ENCODE peak calls at places on chromosomes 7 and 10, in eight cellular contexts. One of them, this sample, is unnamed.
A peak's percentile ranks its signal among the peaks of the same experiment; 100 is the strongest.

GRCh38 chr10:131452926-131453771 is 141.6 kb upstream of the TCERG1L start:
- DNase-seq in GM23338: peak; percentile 62
- DNase-seq in DMS53: no peak
- DNase-seq in NCI-H1694 treated with DMSO at 0.1 percent for 48 hours: no peak
- DNase-seq in EL: no peak
- DNase-seq in activated CD4-positive, alpha-beta T cell treated with anti-CD3 and anti-CD28 coated beads, Interleukin-2, amount 10 ng/mL, durations not matched to agents 7 days and 5 days: no peak
- DNase-seq in bronchial epithelial cell: no peak
- DNase-seq in activated CD8-positive, alpha-beta memory T cell treated with anti-CD3 and anti-CD28 coated beads for 1 hour: no peak
- DNase-seq in this sample: no peak

GRCh38 chr10:100353770-100354485 is 6.9 kb downstream of the SCD start:
- DNase-seq in DMS53: no peak
- DNase-seq in activated CD8-positive, alpha-beta memory T cell treated with anti-CD3 and anti-CD28 coated beads for 1 hour: no peak
- DNase-seq in NCI-H1694 treated with DMSO at 0.1 percent for 48 hours: no peak
- DNase-seq in activated CD4-positive, alpha-beta T cell treated with anti-CD3 and anti-CD28 coated beads, Interleukin-2, amount 10 ng/mL, durations not matched to agents 7 days and 5 days: no peak
- DNase-seq in EL: no peak
- DNase-seq in GM23338: no peak
- DNase-seq in bronchial epithelial cell: no peak
- DNase-seq in this sample: no peak

GRCh38 chr7:142298009-142298408 is 40.2 kb upstream of the PRSS58 start:
- DNase-seq in NCI-H1694 treated with DMSO at 0.1 percent for 48 hours: no peak
- DNase-seq in EL: peak; percentile 23
- DNase-seq in bronchial epithelial cell: peak; percentile 30
- DNase-seq in activated CD8-positive, alpha-beta memory T cell treated with anti-CD3 and anti-CD28 coated beads for 1 hour: no peak
- DNase-seq in GM23338: peak; percentile 88
- DNase-seq in DMS53: peak; percentile 38
- DNase-seq in activated CD4-positive, alpha-beta T cell treated with anti-CD3 and anti-CD28 coated beads, Interleukin-2, amount 10 ng/mL, durations not matched to agents 7 days and 5 days: no peak
- DNase-seq in this sample: no peak

GRCh38 chr7:43869898-43870240 is 552 bp upstream of the MRPS24 start:
- DNase-seq in GM23338: peak; percentile 16
- DNase-seq in activated CD8-positive, alpha-beta memory T cell treated with anti-CD3 and anti-CD28 coated beads for 1 hour: no peak
- DNase-seq in DMS53: peak; percentile 60
- DNase-seq in activated CD4-positive, alpha-beta T cell treated with anti-CD3 and anti-CD28 coated beads, Interleukin-2, amount 10 ng/mL, durations not matched to agents 7 days and 5 days: no peak
- DNase-seq in NCI-H1694 treated with DMSO at 0.1 percent for 48 hours: no peak
- DNase-seq in EL: peak; percentile 98
- DNase-seq in bronchial epithelial cell: peak; percentile 89
- DNase-seq in this sample: peak; percentile 41

GRCh38 chr7:12638851-12639467 is 48.5 kb upstream of the ARL4A start:
- DNase-seq in activated CD4-positive, alpha-beta T cell treated with anti-CD3 and anti-CD28 coated beads, Interleukin-2, amount 10 ng/mL, durations not matched to agents 7 days and 5 days: no peak
- DNase-seq in NCI-H1694 treated with DMSO at 0.1 percent for 48 hours: peak; percentile 58
- DNase-seq in EL: peak; percentile 53
- DNase-seq in activated CD8-positive, alpha-beta memory T cell treated with anti-CD3 and anti-CD28 coated beads for 1 hour: no peak
- DNase-seq in bronchial epithelial cell: peak; percentile 56
- DNase-seq in DMS53: peak; percentile 78
- DNase-seq in GM23338: peak; percentile 60
- DNase-seq in this sample: no peak

GRCh38 chr10:6348091-6348862 is 145.5 kb downstream of the PFKFB3 start:
- DNase-seq in EL: peak; percentile 24
- DNase-seq in bronchial epithelial cell: no peak
- DNase-seq in DMS53: no peak
- DNase-seq in NCI-H1694 treated with DMSO at 0.1 percent for 48 hours: no peak
- DNase-seq in activated CD4-positive, alpha-beta T cell treated with anti-CD3 and anti-CD28 coated beads, Interleukin-2, amount 10 ng/mL, durations not matched to agents 7 days and 5 days: peak; percentile 92
- DNase-seq in activated CD8-positive, alpha-beta memory T cell treated with anti-CD3 and anti-CD28 coated beads for 1 hour: peak; percentile 74
- DNase-seq in GM23338: no peak
- DNase-seq in this sample: no peak

GRCh38 chr10:60450291-60450690 is 60.6 kb upstream of the ANK3 start:
- DNase-seq in EL: no peak
- DNase-seq in GM23338: no peak
- DNase-seq in activated CD4-positive, alpha-beta T cell treated with anti-CD3 and anti-CD28 coated beads, Interleukin-2, amount 10 ng/mL, durations not matched to agents 7 days and 5 days: no peak
- DNase-seq in DMS53: no peak
- DNase-seq in NCI-H1694 treated with DMSO at 0.1 percent for 48 hours: no peak
- DNase-seq in bronchial epithelial cell: no peak
- DNase-seq in activated CD8-positive, alpha-beta memory T cell treated with anti-CD3 and anti-CD28 coated beads for 1 hour: no peak
- DNase-seq in this sample: no peak

GRCh38 chr10:100731603-100732596 is 13.5 kb upstream of the PAX2 start:
- DNase-seq in bronchial epithelial cell: no peak
- DNase-seq in NCI-H1694 treated with DMSO at 0.1 percent for 48 hours: no peak
- DNase-seq in activated CD4-positive, alpha-beta T cell treated with anti-CD3 and anti-CD28 coated beads, Interleukin-2, amount 10 ng/mL, durations not matched to agents 7 days and 5 days: no peak
- DNase-seq in GM23338: peak; percentile 71
- DNase-seq in DMS53: no peak
- DNase-seq in activated CD8-positive, alpha-beta memory T cell treated with anti-CD3 and anti-CD28 coated beads for 1 hour: no peak
- DNase-seq in EL: no peak
- DNase-seq in this sample: no peak

GRCh38 chr10:97903128-97904025 is 53.7 kb downstream of the GOLGA7B start:
- DNase-seq in NCI-H1694 treated with DMSO at 0.1 percent for 48 hours: peak; percentile 95
- DNase-seq in GM23338: no peak
- DNase-seq in DMS53: no peak
- DNase-seq in bronchial epithelial cell: no peak
- DNase-seq in activated CD8-positive, alpha-beta memory T cell treated with anti-CD3 and anti-CD28 coated beads for 1 hour: no peak
- DNase-seq in activated CD4-positive, alpha-beta T cell treated with anti-CD3 and anti-CD28 coated beads, Interleukin-2, amount 10 ng/mL, durations not matched to agents 7 days and 5 days: no peak
- DNase-seq in EL: no peak
- DNase-seq in this sample: no peak

GRCh38 chr10:119483839-119484238 is 58.7 kb downstream of the RGS10 start:
- DNase-seq in bronchial epithelial cell: no peak
- DNase-seq in activated CD8-positive, alpha-beta memory T cell treated with anti-CD3 and anti-CD28 coated beads for 1 hour: no peak
- DNase-seq in activated CD4-positive, alpha-beta T cell treated with anti-CD3 and anti-CD28 coated beads, Interleukin-2, amount 10 ng/mL, durations not matched to agents 7 days and 5 days: no peak
- DNase-seq in NCI-H1694 treated with DMSO at 0.1 percent for 48 hours: no peak
- DNase-seq in DMS53: no peak
- DNase-seq in EL: no peak
- DNase-seq in GM23338: no peak
- DNase-seq in this sample: no peak

GRCh38 chr7:44665531-44666213 is 59.2 kb downstream of the OGDH start:
- DNase-seq in NCI-H1694 treated with DMSO at 0.1 percent for 48 hours: no peak
- DNase-seq in GM23338: no peak
- DNase-seq in bronchial epithelial cell: peak; percentile 55
- DNase-seq in DMS53: no peak
- DNase-seq in activated CD4-positive, alpha-beta T cell treated with anti-CD3 and anti-CD28 coated beads, Interleukin-2, amount 10 ng/mL, durations not matched to agents 7 days and 5 days: no peak
- DNase-seq in EL: peak; percentile 24
- DNase-seq in activated CD8-positive, alpha-beta memory T cell treated with anti-CD3 and anti-CD28 coated beads for 1 hour: no peak
- DNase-seq in this sample: no peak

GRCh38 chr10:124338276-124338915 is 80.3 kb downstream of the OAT start:
- DNase-seq in activated CD4-positive, alpha-beta T cell treated with anti-CD3 and anti-CD28 coated beads, Interleukin-2, amount 10 ng/mL, durations not matched to agents 7 days and 5 days: no peak
- DNase-seq in bronchial epithelial cell: no peak
- DNase-seq in NCI-H1694 treated with DMSO at 0.1 percent for 48 hours: no peak
- DNase-seq in EL: no peak
- DNase-seq in DMS53: peak; percentile 21
- DNase-seq in GM23338: no peak
- DNase-seq in activated CD8-positive, alpha-beta memory T cell treated with anti-CD3 and anti-CD28 coated beads for 1 hour: no peak
- DNase-seq in this sample: no peak

GRCh38 chr10:75283150-75284096 is 47.7 kb upstream of the COMTD1 start:
- DNase-seq in GM23338: peak; percentile 70
- DNase-seq in NCI-H1694 treated with DMSO at 0.1 percent for 48 hours: peak; percentile 62
- DNase-seq in EL: peak; percentile 33
- DNase-seq in bronchial epithelial cell: no peak
- DNase-seq in DMS53: no peak
- DNase-seq in activated CD8-positive, alpha-beta memory T cell treated with anti-CD3 and anti-CD28 coated beads for 1 hour: no peak
- DNase-seq in activated CD4-positive, alpha-beta T cell treated with anti-CD3 and anti-CD28 coated beads, Interleukin-2, amount 10 ng/mL, durations not matched to agents 7 days and 5 days: no peak
- DNase-seq in this sample: no peak

GRCh38 chr7:158286210-158286609 is 301.4 kb downstream of the PTPRN2 start:
- DNase-seq in GM23338: no peak
- DNase-seq in EL: no peak
- DNase-seq in bronchial epithelial cell: no peak
- DNase-seq in DMS53: no peak
- DNase-seq in activated CD4-positive, alpha-beta T cell treated with anti-CD3 and anti-CD28 coated beads, Interleukin-2, amount 10 ng/mL, durations not matched to agents 7 days and 5 days: no peak
- DNase-seq in NCI-H1694 treated with DMSO at 0.1 percent for 48 hours: no peak
- DNase-seq in activated CD8-positive, alpha-beta memory T cell treated with anti-CD3 and anti-CD28 coated beads for 1 hour: no peak
- DNase-seq in this sample: no peak

GRCh38 chr7:18553585-18554055 is 58.1 kb downstream of the HDAC9 start:
- DNase-seq in NCI-H1694 treated with DMSO at 0.1 percent for 48 hours: no peak
- DNase-seq in DMS53: no peak
- DNase-seq in activated CD4-positive, alpha-beta T cell treated with anti-CD3 and anti-CD28 coated beads, Interleukin-2, amount 10 ng/mL, durations not matched to agents 7 days and 5 days: no peak
- DNase-seq in bronchial epithelial cell: no peak
- DNase-seq in EL: no peak
- DNase-seq in GM23338: no peak
- DNase-seq in activated CD8-positive, alpha-beta memory T cell treated with anti-CD3 and anti-CD28 coated beads for 1 hour: no peak
- DNase-seq in this sample: no peak

GRCh38 chr10:86642021-86642420 is 12.3 kb upstream of the OPN4 start:
- DNase-seq in DMS53: no peak
- DNase-seq in NCI-H1694 treated with DMSO at 0.1 percent for 48 hours: no peak
- DNase-seq in activated CD4-positive, alpha-beta T cell treated with anti-CD3 and anti-CD28 coated beads, Interleukin-2, amount 10 ng/mL, durations not matched to agents 7 days and 5 days: no peak
- DNase-seq in EL: no peak
- DNase-seq in activated CD8-positive, alpha-beta memory T cell treated with anti-CD3 and anti-CD28 coated beads for 1 hour: no peak
- DNase-seq in GM23338: no peak
- DNase-seq in bronchial epithelial cell: no peak
- DNase-seq in this sample: no peak

GRCh38 chr7:71239517-71239916 is 107.6 kb downstream of the GALNT17 start:
- DNase-seq in activated CD4-positive, alpha-beta T cell treated with anti-CD3 and anti-CD28 coated beads, Interleukin-2, amount 10 ng/mL, durations not matched to agents 7 days and 5 days: no peak
- DNase-seq in EL: no peak
- DNase-seq in NCI-H1694 treated with DMSO at 0.1 percent for 48 hours: peak; percentile 21
- DNase-seq in GM23338: no peak
- DNase-seq in bronchial epithelial cell: no peak
- DNase-seq in activated CD8-positive, alpha-beta memory T cell treated with anti-CD3 and anti-CD28 coated beads for 1 hour: no peak
- DNase-seq in DMS53: no peak
- DNase-seq in this sample: no peak

GRCh38 chr7:11623093-11623678 is 208.8 kb downstream of the THSD7A start:
- DNase-seq in NCI-H1694 treated with DMSO at 0.1 percent for 48 hours: no peak
- DNase-seq in activated CD8-positive, alpha-beta memory T cell treated with anti-CD3 and anti-CD28 coated beads for 1 hour: no peak
- DNase-seq in activated CD4-positive, alpha-beta T cell treated with anti-CD3 and anti-CD28 coated beads, Interleukin-2, amount 10 ng/mL, durations not matched to agents 7 days and 5 days: no peak
- DNase-seq in DMS53: peak; percentile 33
- DNase-seq in EL: no peak
- DNase-seq in GM23338: no peak
- DNase-seq in bronchial epithelial cell: peak; percentile 18
- DNase-seq in this sample: no peak

GRCh38 chr10:77649333-77650331 is 12.0 kb upstream of the KCNMA1 start:
- DNase-seq in EL: no peak
- DNase-seq in GM23338: peak; percentile 34
- DNase-seq in bronchial epithelial cell: no peak
- DNase-seq in NCI-H1694 treated with DMSO at 0.1 percent for 48 hours: no peak
- DNase-seq in activated CD4-positive, alpha-beta T cell treated with anti-CD3 and anti-CD28 coated beads, Interleukin-2, amount 10 ng/mL, durations not matched to agents 7 days and 5 days: no peak
- DNase-seq in DMS53: no peak
- DNase-seq in activated CD8-positive, alpha-beta memory T cell treated with anti-CD3 and anti-CD28 coated beads for 1 hour: no peak
- DNase-seq in this sample: no peak

GRCh38 chr7:45241339-45242109 is 83.9 kb downstream of the RAMP3 start:
- DNase-seq in NCI-H1694 treated with DMSO at 0.1 percent for 48 hours: no peak
- DNase-seq in activated CD4-positive, alpha-beta T cell treated with anti-CD3 and anti-CD28 coated beads, Interleukin-2, amount 10 ng/mL, durations not matched to agents 7 days and 5 days: no peak
- DNase-seq in EL: no peak
- DNase-seq in bronchial epithelial cell: peak; percentile 16
- DNase-seq in GM23338: no peak
- DNase-seq in DMS53: no peak
- DNase-seq in activated CD8-positive, alpha-beta memory T cell treated with anti-CD3 and anti-CD28 coated beads for 1 hour: no peak
- DNase-seq in this sample: no peak

GRCh38 chr7:76217942-76218566 is 16.4 kb downstream of the SRRM3 start:
- DNase-seq in DMS53: no peak
- DNase-seq in NCI-H1694 treated with DMSO at 0.1 percent for 48 hours: no peak
- DNase-seq in bronchial epithelial cell: no peak
- DNase-seq in activated CD8-positive, alpha-beta memory T cell treated with anti-CD3 and anti-CD28 coated beads for 1 hour: no peak
- DNase-seq in activated CD4-positive, alpha-beta T cell treated with anti-CD3 and anti-CD28 coated beads, Interleukin-2, amount 10 ng/mL, durations not matched to agents 7 days and 5 days: no peak
- DNase-seq in EL: no peak
- DNase-seq in GM23338: no peak
- DNase-seq in this sample: no peak

GRCh38 chr10:52820316-52820715 is 47.7 kb upstream of the MBL2 start:
- DNase-seq in DMS53: no peak
- DNase-seq in GM23338: no peak
- DNase-seq in activated CD8-positive, alpha-beta memory T cell treated with anti-CD3 and anti-CD28 coated beads for 1 hour: no peak
- DNase-seq in activated CD4-positive, alpha-beta T cell treated with anti-CD3 and anti-CD28 coated beads, Interleukin-2, amount 10 ng/mL, durations not matched to agents 7 days and 5 days: no peak
- DNase-seq in NCI-H1694 treated with DMSO at 0.1 percent for 48 hours: no peak
- DNase-seq in EL: no peak
- DNase-seq in bronchial epithelial cell: no peak
- DNase-seq in this sample: no peak

GRCh38 chr10:130171196-130171595 is 35.0 kb downstream of the GLRX3 start:
- DNase-seq in NCI-H1694 treated with DMSO at 0.1 percent for 48 hours: no peak
- DNase-seq in activated CD4-positive, alpha-beta T cell treated with anti-CD3 and anti-CD28 coated beads, Interleukin-2, amount 10 ng/mL, durations not matched to agents 7 days and 5 days: peak; percentile 74
- DNase-seq in EL: no peak
- DNase-seq in activated CD8-positive, alpha-beta memory T cell treated with anti-CD3 and anti-CD28 coated beads for 1 hour: no peak
- DNase-seq in GM23338: no peak
- DNase-seq in DMS53: no peak
- DNase-seq in bronchial epithelial cell: no peak
- DNase-seq in this sample: no peak

GRCh38 chr7:42913591-42913990 is 1.7 kb upstream of the C7orf25 start:
- DNase-seq in activated CD8-positive, alpha-beta memory T cell treated with anti-CD3 and anti-CD28 coated beads for 1 hour: no peak
- DNase-seq in DMS53: no peak
- DNase-seq in GM23338: no peak
- DNase-seq in activated CD4-positive, alpha-beta T cell treated with anti-CD3 and anti-CD28 coated beads, Interleukin-2, amount 10 ng/mL, durations not matched to agents 7 days and 5 days: peak; percentile 8
- DNase-seq in bronchial epithelial cell: no peak
- DNase-seq in EL: no peak
- DNase-seq in NCI-H1694 treated with DMSO at 0.1 percent for 48 hours: no peak
- DNase-seq in this sample: no peak

GRCh38 chr7:68185641-68186040 is 1189.0 kb downstream of the TYW1 start:
- DNase-seq in EL: no peak
- DNase-seq in activated CD4-positive, alpha-beta T cell treated with anti-CD3 and anti-CD28 coated beads, Interleukin-2, amount 10 ng/mL, durations not matched to agents 7 days and 5 days: no peak
- DNase-seq in GM23338: no peak
- DNase-seq in activated CD8-positive, alpha-beta memory T cell treated with anti-CD3 and anti-CD28 coated beads for 1 hour: no peak
- DNase-seq in NCI-H1694 treated with DMSO at 0.1 percent for 48 hours: no peak
- DNase-seq in DMS53: no peak
- DNase-seq in bronchial epithelial cell: no peak
- DNase-seq in this sample: no peak

GRCh38 chr10:80266513-80266863 is 23.0 kb downstream of the MAT1A start:
- DNase-seq in bronchial epithelial cell: no peak
- DNase-seq in activated CD4-positive, alpha-beta T cell treated with anti-CD3 and anti-CD28 coated beads, Interleukin-2, amount 10 ng/mL, durations not matched to agents 7 days and 5 days: no peak
- DNase-seq in NCI-H1694 treated with DMSO at 0.1 percent for 48 hours: no peak
- DNase-seq in GM23338: no peak
- DNase-seq in activated CD8-positive, alpha-beta memory T cell treated with anti-CD3 and anti-CD28 coated beads for 1 hour: no peak
- DNase-seq in DMS53: no peak
- DNase-seq in EL: no peak
- DNase-seq in this sample: no peak

GRCh38 chr7:130352335-130353074 is 7.9 kb downstream of the CPA5 start:
- DNase-seq in activated CD8-positive, alpha-beta memory T cell treated with anti-CD3 and anti-CD28 coated beads for 1 hour: no peak
- DNase-seq in NCI-H1694 treated with DMSO at 0.1 percent for 48 hours: no peak
- DNase-seq in bronchial epithelial cell: peak; percentile 65
- DNase-seq in DMS53: peak; percentile 84
- DNase-seq in EL: peak; percentile 70
- DNase-seq in GM23338: no peak
- DNase-seq in activated CD4-positive, alpha-beta T cell treated with anti-CD3 and anti-CD28 coated beads, Interleukin-2, amount 10 ng/mL, durations not matched to agents 7 days and 5 days: no peak
- DNase-seq in this sample: no peak

GRCh38 chr7:132158841-132159240 is 417.4 kb downstream of the PLXNA4 start:
- DNase-seq in activated CD8-positive, alpha-beta memory T cell treated with anti-CD3 and anti-CD28 coated beads for 1 hour: no peak
- DNase-seq in NCI-H1694 treated with DMSO at 0.1 percent for 48 hours: no peak
- DNase-seq in DMS53: no peak
- DNase-seq in EL: no peak
- DNase-seq in GM23338: no peak
- DNase-seq in activated CD4-positive, alpha-beta T cell treated with anti-CD3 and anti-CD28 coated beads, Interleukin-2, amount 10 ng/mL, durations not matched to agents 7 days and 5 days: no peak
- DNase-seq in bronchial epithelial cell: no peak
- DNase-seq in this sample: no peak

GRCh38 chr10:133089461-133089800 is 1.7 kb downstream of the ADGRA1 start:
- DNase-seq in GM23338: no peak
- DNase-seq in activated CD4-positive, alpha-beta T cell treated with anti-CD3 and anti-CD28 coated beads, Interleukin-2, amount 10 ng/mL, durations not matched to agents 7 days and 5 days: no peak
- DNase-seq in NCI-H1694 treated with DMSO at 0.1 percent for 48 hours: no peak
- DNase-seq in activated CD8-positive, alpha-beta memory T cell treated with anti-CD3 and anti-CD28 coated beads for 1 hour: no peak
- DNase-seq in DMS53: no peak
- DNase-seq in bronchial epithelial cell: no peak
- DNase-seq in EL: no peak
- DNase-seq in this sample: no peak

GRCh38 chr7:155509725-155510551 is 36.4 kb downstream of the CNPY1 start:
- DNase-seq in NCI-H1694 treated with DMSO at 0.1 percent for 48 hours: no peak
- DNase-seq in DMS53: no peak
- DNase-seq in bronchial epithelial cell: no peak
- DNase-seq in GM23338: peak; percentile 91
- DNase-seq in EL: no peak
- DNase-seq in activated CD4-positive, alpha-beta T cell treated with anti-CD3 and anti-CD28 coated beads, Interleukin-2, amount 10 ng/mL, durations not matched to agents 7 days and 5 days: no peak
- DNase-seq in activated CD8-positive, alpha-beta memory T cell treated with anti-CD3 and anti-CD28 coated beads for 1 hour: no peak
- DNase-seq in this sample: no peak

GRCh38 chr7:55570218-55570873 is 2.0 kb downstream of the VOPP1 start:
- DNase-seq in NCI-H1694 treated with DMSO at 0.1 percent for 48 hours: no peak
- DNase-seq in activated CD4-positive, alpha-beta T cell treated with anti-CD3 and anti-CD28 coated beads, Interleukin-2, amount 10 ng/mL, durations not matched to agents 7 days and 5 days: no peak
- DNase-seq in EL: peak; percentile 46
- DNase-seq in bronchial epithelial cell: no peak
- DNase-seq in DMS53: no peak
- DNase-seq in GM23338: no peak
- DNase-seq in activated CD8-positive, alpha-beta memory T cell treated with anti-CD3 and anti-CD28 coated beads for 1 hour: no peak
- DNase-seq in this sample: no peak

GRCh38 chr10:69491611-69492010 is 40.3 kb downstream of the TSPAN15 start:
- DNase-seq in activated CD8-positive, alpha-beta memory T cell treated with anti-CD3 and anti-CD28 coated beads for 1 hour: no peak
- DNase-seq in bronchial epithelial cell: no peak
- DNase-seq in GM23338: no peak
- DNase-seq in NCI-H1694 treated with DMSO at 0.1 percent for 48 hours: no peak
- DNase-seq in DMS53: no peak
- DNase-seq in EL: no peak
- DNase-seq in activated CD4-positive, alpha-beta T cell treated with anti-CD3 and anti-CD28 coated beads, Interleukin-2, amount 10 ng/mL, durations not matched to agents 7 days and 5 days: no peak
- DNase-seq in this sample: no peak

GRCh38 chr10:109838592-109839244 is 84.6 kb downstream of the XPNPEP1 start:
- DNase-seq in DMS53: peak; percentile 40
- DNase-seq in GM23338: peak; percentile 36
- DNase-seq in activated CD8-positive, alpha-beta memory T cell treated with anti-CD3 and anti-CD28 coated beads for 1 hour: no peak
- DNase-seq in activated CD4-positive, alpha-beta T cell treated with anti-CD3 and anti-CD28 coated beads, Interleukin-2, amount 10 ng/mL, durations not matched to agents 7 days and 5 days: no peak
- DNase-seq in NCI-H1694 treated with DMSO at 0.1 percent for 48 hours: no peak
- DNase-seq in EL: no peak
- DNase-seq in bronchial epithelial cell: no peak
- DNase-seq in this sample: no peak

GRCh38 chr7:108261560-108262255 is 131.5 kb upstream of the LAMB4 start:
- DNase-seq in NCI-H1694 treated with DMSO at 0.1 percent for 48 hours: no peak
- DNase-seq in DMS53: peak; percentile 31
- DNase-seq in activated CD4-positive, alpha-beta T cell treated with anti-CD3 and anti-CD28 coated beads, Interleukin-2, amount 10 ng/mL, durations not matched to agents 7 days and 5 days: no peak
- DNase-seq in GM23338: no peak
- DNase-seq in EL: no peak
- DNase-seq in activated CD8-positive, alpha-beta memory T cell treated with anti-CD3 and anti-CD28 coated beads for 1 hour: no peak
- DNase-seq in bronchial epithelial cell: no peak
- DNase-seq in this sample: no peak

This sample was measured in brain pericyte.